ENCODE peak calls at places on chromosomes 7 and 10, in five cellular contexts. One of them, this sample, is unnamed.
A peak's percentile ranks its signal among the peaks of the same experiment; 100 is the strongest.

GRCh38 chr10:80204193-80204714 is 1.1 kb downstream of the ANXA11 start:
- DNase-seq in iris pigment epithelial cell: peak; percentile 36
- DNase-seq in HuH-7: no peak
- DNase-seq in left colon: peak; percentile 80
- DNase-seq in posterior cingulate gyrus: no peak
- DNase-seq in this sample: no peak

GRCh38 chr10:101006593-101007098 is 7.0 kb downstream of the LZTS2 start:
- DNase-seq in iris pigment epithelial cell: no peak
- DNase-seq in HuH-7: no peak
- DNase-seq in posterior cingulate gyrus: no peak
- DNase-seq in left colon: no peak
- DNase-seq in this sample: no peak

GRCh38 chr7:156014201-156014600 is 201.9 kb upstream of the SHH start:
- DNase-seq in HuH-7: no peak
- DNase-seq in iris pigment epithelial cell: no peak
- DNase-seq in posterior cingulate gyrus: no peak
- DNase-seq in left colon: no peak
- DNase-seq in this sample: no peak

GRCh38 chr7:73891178-73891885 is 30.4 kb downstream of the TMEM270 start:
- DNase-seq in iris pigment epithelial cell: peak; percentile 15
- DNase-seq in HuH-7: no peak
- DNase-seq in left colon: no peak
- DNase-seq in posterior cingulate gyrus: no peak
- DNase-seq in this sample: no peak

GRCh38 chr10:123375738-123376137 is 221.5 kb downstream of the BUB3 start:
- DNase-seq in iris pigment epithelial cell: no peak
- DNase-seq in HuH-7: no peak
- DNase-seq in posterior cingulate gyrus: no peak
- DNase-seq in left colon: no peak
- DNase-seq in this sample: no peak

GRCh38 chr7:149816794-149817193 is 21.4 kb upstream of the ZNF862 start:
- DNase-seq in iris pigment epithelial cell: no peak
- DNase-seq in HuH-7: no peak
- DNase-seq in left colon: no peak
- DNase-seq in posterior cingulate gyrus: no peak
- DNase-seq in this sample: no peak

GRCh38 chr7:142909921-142910521 is 23.5 kb downstream of the TRPV5 start:
- DNase-seq in iris pigment epithelial cell: peak; percentile 1
- DNase-seq in posterior cingulate gyrus: no peak
- DNase-seq in HuH-7: no peak
- DNase-seq in left colon: no peak
- DNase-seq in this sample: no peak

GRCh38 chr10:112369495-112370423 is 4.2 kb upstream of the ACSL5 start:
- DNase-seq in iris pigment epithelial cell: no peak
- DNase-seq in left colon: peak; percentile 23
- DNase-seq in posterior cingulate gyrus: no peak
- DNase-seq in HuH-7: no peak
- DNase-seq in this sample: no peak

GRCh38 chr7:16123117-16123770 is 298.1 kb downstream of the CRPPA start:
- DNase-seq in iris pigment epithelial cell: no peak
- DNase-seq in posterior cingulate gyrus: no peak
- DNase-seq in HuH-7: no peak
- DNase-seq in left colon: no peak
- DNase-seq in this sample: no peak

GRCh38 chr10:110793887-110794286 is 77.8 kb upstream of the PDCD4 start:
- DNase-seq in posterior cingulate gyrus: no peak
- DNase-seq in iris pigment epithelial cell: no peak
- DNase-seq in left colon: no peak
- DNase-seq in HuH-7: no peak
- DNase-seq in this sample: no peak

GRCh38 chr10:32972929-32973328 is 14.9 kb upstream of the ITGB1 start:
- DNase-seq in HuH-7: no peak
- DNase-seq in posterior cingulate gyrus: no peak
- DNase-seq in left colon: no peak
- DNase-seq in iris pigment epithelial cell: no peak
- DNase-seq in this sample: no peak

GRCh38 chr7:30983042-30983913 is 19.5 kb downstream of the GHRHR start:
- DNase-seq in posterior cingulate gyrus: peak; percentile 97
- DNase-seq in HuH-7: peak; percentile 91
- DNase-seq in left colon: peak; percentile 53
- DNase-seq in iris pigment epithelial cell: peak; percentile 70
- DNase-seq in this sample: peak; percentile 81

GRCh38 chr7:42479452-42480303 is 242.7 kb upstream of the GLI3 start:
- DNase-seq in iris pigment epithelial cell: peak; percentile 65
- DNase-seq in posterior cingulate gyrus: no peak
- DNase-seq in left colon: no peak
- DNase-seq in HuH-7: no peak
- DNase-seq in this sample: no peak

GRCh38 chr7:128928159-128928558 is 9.6 kb upstream of the IRF5 start:
- DNase-seq in iris pigment epithelial cell: no peak
- DNase-seq in HuH-7: no peak
- DNase-seq in posterior cingulate gyrus: peak; percentile 4
- DNase-seq in left colon: peak; percentile 14
- DNase-seq in this sample: no peak